ENCODE peak calls at places on chromosomes 16 and 17, in nine cellular contexts. V is A549, I is esophagus squamous epithelium, L is stomach, Y is GM12891, T is HCT116, A is right lobe of liver, Q is body of pancreas, R is Peyer's patch. C is an unnamed sample.

GRCh38 chr16:21628196-21628726 is 24.1 kb downstream of the IGSF6 start:
- DNase-seq in L (no peak), Q (no peak), T (no peak), Y (no peak), I (no peak), V (no peak), A (no peak), R (no peak), C (no peak)

GRCh38 chr17:31469959-31470358 is 78.5 kb downstream of the RAB11FIP4 start:
- DNase-seq in Q (no peak), L (no peak), V (no peak), Y (no peak), A (no peak), T (no peak), I (no peak), R (no peak), C (no peak)

GRCh38 chr17:32672701-32673100 is 185.9 kb downstream of the CDK5R1 start:
- DNase-seq in I (no peak), Y (no peak), R (no peak), A (no peak), V (no peak), T (no peak), Q (no peak), L (no peak), C (no peak)

GRCh38 chr17:80798595-80799552 is 192.8 kb upstream of the CHMP6 start:
- DNase-seq in V (no peak), Y (no peak), R (no peak), A (no peak), T (no peak), I (no peak), Q (no peak), L (no peak), C (no peak)

GRCh38 chr17:45172541-45173286 is 11.0 kb downstream of the HEXIM2 start:
- DNase-seq in I (no peak), Q (peak), T (peak), Y (no peak), A (peak), L (peak), R (peak), V (peak), C (peak)

GRCh38 chr16:18945233-18945632 is 19.0 kb upstream of the SMG1 start:
- DNase-seq in T (no peak), Y (no peak), I (no peak), L (no peak), V (no peak), Q (no peak), A (no peak), R (no peak), C (no peak)

GRCh38 chr16:86391987-86392386 is 118.3 kb upstream of the FOXF1 start:
- DNase-seq in V (no peak), T (no peak), Y (no peak), I (no peak), L (no peak), A (no peak), R (no peak), Q (no peak), C (no peak)

GRCh38 chr17:77510133-77510796 is 369.5 kb downstream of the SEC14L1 start:
- DNase-seq in V (no peak), Y (no peak), I (no peak), L (no peak), A (no peak), T (no peak), Q (no peak), R (no peak), C (no peak)

GRCh38 chr17:28896884-28897768 is at the start of gene FLOT2:
- DNase-seq in L (peak), Y (no peak), Q (peak), I (no peak), V (peak), T (no peak), R (peak), A (peak), C (peak)

GRCh38 chr17:34519286-34519685 is 60.1 kb upstream of the TMEM132E start:
- DNase-seq in L (no peak), Y (no peak), I (no peak), V (peak), Q (no peak), A (no peak), R (no peak), T (no peak), C (no peak)

GRCh38 chr16:48498761-48499600 is 111.0 kb downstream of the N4BP1 start:
- DNase-seq in Y (no peak), I (no peak), Q (peak), T (no peak), V (peak), A (peak), L (no peak), R (no peak), C (no peak)

GRCh38 chr17:80191720-80192265 is 22.0 kb downstream of the CARD14 start:
- DNase-seq in Y (no peak), V (no peak), I (no peak), Q (no peak), T (no peak), R (no peak), L (no peak), A (no peak), C (no peak)

GRCh38 chr16:84751947-84752346 is 52.1 kb downstream of the USP10 start:
- DNase-seq in V (no peak), Y (no peak), L (no peak), R (no peak), A (no peak), Q (no peak), I (no peak), T (no peak), C (no peak)

GRCh38 chr16:27547134-27547533 is 2.6 kb downstream of the GTF3C1 start:
- DNase-seq in R (no peak), V (no peak), Q (peak), A (no peak), T (no peak), L (no peak), Y (no peak), I (no peak), C (peak)

GRCh38 chr17:50020841-50021599 is 26.0 kb upstream of the DLX3 start:
- DNase-seq in V (no peak), A (no peak), R (no peak), Y (no peak), T (no peak), Q (no peak), L (no peak), I (no peak), C (no peak)

GRCh38 chr16:67311607-67312449 is 14.7 kb downstream of the KCTD19 start:
- DNase-seq in Q (no peak), T (peak), L (no peak), V (peak), R (no peak), A (no peak), Y (no peak), I (no peak), C (peak)

GRCh38 chr17:43312011-43312410 is 78.2 kb upstream of the RNU2-1 start:
- DNase-seq in V (no peak), A (no peak), L (no peak), Q (no peak), R (peak), T (no peak), Y (no peak), I (no peak), C (no peak)

GRCh38 chr17:61314368-61315078 is 85.1 kb upstream of the TBX2 start:
- DNase-seq in A (no peak), Q (no peak), L (peak), V (no peak), Y (no peak), I (no peak), T (no peak), R (no peak), C (no peak)

GRCh38 chr16:67962135-67962534 is 6.3 kb downstream of the SLC12A4 start:
- DNase-seq in Y (no peak), L (no peak), V (no peak), R (no peak), T (no peak), I (no peak), A (no peak), Q (no peak), C (no peak)

GRCh38 chr17:57032343-57032742 is 52.7 kb upstream of the AKAP1 start:
- DNase-seq in Q (peak), V (no peak), A (no peak), Y (no peak), I (no peak), L (peak), R (no peak), T (no peak), C (no peak)

GRCh38 chr16:74936902-74937560 is 47.9 kb downstream of the WDR59 start:
- DNase-seq in R (no peak), A (no peak), Q (no peak), V (peak), T (no peak), Y (peak), L (no peak), I (no peak), C (peak)

GRCh38 chr16:69762843-69763556 is 868 bp downstream of the WWP2 start:
- DNase-seq in Q (no peak), T (no peak), R (no peak), Y (no peak), L (no peak), A (no peak), I (no peak), V (peak), C (no peak)

GRCh38 chr16:69767459-69768229 is 5.5 kb downstream of the WWP2 start:
- DNase-seq in V (no peak), R (no peak), A (no peak), Q (no peak), Y (no peak), I (no peak), T (no peak), L (no peak), C (no peak)

GRCh38 chr16:69756705-69757104 is 2.0 kb upstream of the NOB1 start:
- DNase-seq in V (no peak), Y (no peak), R (no peak), L (no peak), Q (no peak), I (no peak), A (no peak), T (no peak), C (no peak)

GRCh38 chr16:69763557-69763942 is 1.4 kb downstream of the WWP2 start:
- DNase-seq in T (no peak), I (no peak), Q (peak), A (no peak), Y (no peak), R (no peak), V (no peak), L (no peak), C (no peak)

DNA sequence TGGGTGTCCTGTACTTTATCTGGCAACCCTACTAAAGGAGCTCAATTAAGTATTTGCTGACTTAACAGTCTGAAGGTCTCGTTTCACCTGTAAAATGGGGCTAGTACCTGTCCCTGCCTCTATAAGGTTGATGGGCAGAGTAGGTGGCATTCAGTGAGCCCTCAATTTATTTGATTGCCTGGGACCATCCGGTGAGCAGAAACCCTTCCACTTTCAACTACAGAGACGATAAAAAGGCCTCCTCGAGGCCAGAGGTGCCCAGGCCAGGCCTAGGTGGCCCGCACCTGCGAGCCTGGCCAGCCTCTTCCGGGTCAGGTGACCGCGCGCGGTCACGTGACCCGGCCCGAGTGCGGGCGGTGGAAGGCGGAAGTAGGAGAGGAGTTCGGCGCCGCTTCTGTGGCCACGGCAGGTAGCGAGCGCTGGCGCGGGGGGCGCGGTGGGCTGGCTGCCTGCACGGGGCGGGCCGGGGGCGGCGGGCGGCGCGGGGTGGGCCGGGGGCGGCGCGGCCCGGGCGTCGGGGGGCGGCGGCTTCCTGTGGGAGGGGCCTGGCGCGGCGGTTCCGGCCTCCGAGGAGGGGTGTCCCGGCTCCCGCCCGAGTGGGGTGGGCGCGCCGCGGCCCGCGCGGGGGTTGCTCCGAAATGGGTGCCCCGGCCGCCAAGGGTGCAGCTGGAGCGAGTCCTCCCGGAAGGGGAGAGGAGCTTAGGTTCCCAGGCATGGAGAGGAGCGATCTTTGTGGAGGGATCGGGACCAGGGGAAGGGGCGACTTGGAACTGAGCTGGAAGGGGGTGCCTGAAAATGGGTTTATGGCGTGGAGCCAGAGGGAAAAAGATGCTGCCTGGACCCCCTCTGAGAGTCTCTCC is at the start of gene WWP2:
- DNase-seq in L (peak), I (no peak), T (peak), Q (peak), V (peak), Y (peak), R (peak), A (peak), C (peak)
- TF ChIP-seq POLR2A in L (no peak), I (peak), T (no peak), Q (peak), V (peak), Y (peak), R (peak), A (peak), C (peak)

GRCh38 chr17:14312522-14312921 is 11.6 kb downstream of the HS3ST3B1 start:
- DNase-seq in L (no peak), V (no peak), Q (no peak), R (no peak), Y (no peak), T (no peak), I (no peak), A (no peak), C (no peak)
- TF ChIP-seq POLR2A in L (no peak), V (no peak), Q (no peak), R (no peak), Y (no peak), T (no peak), I (no peak), A (no peak), C (no peak)

GRCh38 chr17:16442594-16443389 is 27.4 kb downstream of the TRPV2 start:
- DNase-seq in V (no peak), R (no peak), I (no peak), L (no peak), Y (no peak), T (no peak), Q (no peak), A (no peak), C (no peak)

GRCh38 chr17:16443390-16444257 is 28.3 kb downstream of the TRPV2 start:
- DNase-seq in R (no peak), L (no peak), T (no peak), Q (no peak), I (no peak), V (no peak), A (no peak), Y (no peak), C (no peak)

GRCh38 chr17:16446338-16446983 is 31.1 kb downstream of the TRPV2 start:
- DNase-seq in Q (no peak), R (no peak), T (no peak), L (no peak), I (no peak), A (no peak), Y (no peak), V (peak), C (no peak)

GRCh38 chr17:16442141-16442540 is 26.8 kb downstream of the TRPV2 start:
- DNase-seq in T (no peak), Q (no peak), L (no peak), I (no peak), Y (no peak), A (no peak), V (no peak), R (no peak), C (no peak)

DNA sequence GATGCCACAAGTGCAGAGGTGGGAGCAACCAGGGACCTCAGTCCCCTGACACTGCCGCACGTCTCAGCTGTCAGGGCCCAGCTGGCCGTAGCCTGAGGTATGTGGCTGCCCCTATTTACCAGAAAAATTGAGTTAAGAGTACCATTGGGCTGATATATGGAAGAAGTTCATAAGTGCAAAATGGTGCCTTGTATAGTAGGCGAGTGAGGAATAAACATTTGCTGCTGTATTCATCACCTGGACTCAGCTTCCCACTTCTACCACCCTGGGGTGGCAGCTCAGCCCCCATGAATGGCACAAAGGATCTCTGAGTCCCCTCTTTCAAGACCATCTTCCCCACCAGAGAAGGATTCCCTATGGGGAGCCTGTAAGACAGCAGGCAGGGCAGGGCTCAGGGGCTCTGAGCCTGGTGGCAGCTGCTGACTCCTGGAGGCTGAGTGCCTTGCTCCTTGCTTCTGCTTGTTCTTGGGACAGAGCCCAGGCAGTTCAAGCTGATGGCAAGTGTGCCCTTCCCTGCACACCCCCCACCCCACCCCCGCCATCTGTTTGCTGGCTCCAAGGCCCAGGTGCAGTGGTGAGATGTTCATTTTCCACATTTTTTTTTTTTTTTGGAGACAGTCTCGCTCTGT is 29.0 kb downstream of the TRPV2 start:
- DNase-seq in A (no peak), T (no peak), Y (no peak), V (peak), L (peak), R (no peak), I (no peak), Q (peak), C (no peak)
- TF ChIP-seq POLR2A in A (no peak), T (no peak), Y (no peak), V (no peak), L (no peak), R (no peak), I (no peak), Q (no peak), C (no peak)

GRCh38 chr17:1076299-1076981 is 79.5 kb downstream of the TIMM22 start:
- DNase-seq in T (no peak), I (no peak), V (no peak), A (no peak), R (no peak), Y (no peak), Q (no peak), L (no peak), C (no peak)
- TF ChIP-seq POLR2A in T (no peak), I (no peak), V (no peak), A (no peak), R (no peak), Y (no peak), Q (no peak), L (no peak), C (no peak)

GRCh38 chr17:35540589-35541404 is 3.3 kb upstream of the SLFN12L start:
- DNase-seq in I (peak), R (peak), T (no peak), Q (no peak), L (peak), V (no peak), Y (no peak), A (peak), C (peak)
- TF ChIP-seq POLR2A in I (no peak), R (no peak), T (no peak), Q (no peak), L (no peak), V (no peak), Y (no peak), A (peak), C (no peak)

GRCh38 chr16:3695610-3696369 is 21.5 kb downstream of the TRAP1 start:
- DNase-seq in Q (peak), Y (no peak), T (no peak), V (no peak), I (no peak), R (no peak), A (peak), L (peak), C (no peak)

GRCh38 chr16:3696425-3697218 is 20.7 kb downstream of the TRAP1 start:
- DNase-seq in I (no peak), T (no peak), A (no peak), V (peak), L (peak), Y (no peak), Q (no peak), R (no peak), C (no peak)

GRCh38 chr16:3702082-3702481 is 15.2 kb downstream of the TRAP1 start:
- DNase-seq in Y (no peak), R (no peak), I (no peak), V (no peak), T (no peak), L (no peak), A (no peak), Q (no peak), C (no peak)

GRCh38 chr16:3698941-3699340 is 18.4 kb downstream of the TRAP1 start:
- DNase-seq in R (no peak), V (no peak), L (no peak), Y (no peak), A (no peak), Q (no peak), I (no peak), T (no peak), C (no peak)
- TF ChIP-seq POLR2A in R (no peak), V (no peak), L (no peak), Y (no peak), A (no peak), Q (no peak), I (no peak), T (no peak), C (no peak)

GRCh38 chr16:28823719-28824547 is 1.1 kb downstream of the ATXN2L start:
- DNase-seq in T (peak), I (peak), Y (peak), A (peak), R (peak), L (peak), Q (peak), V (peak), C (peak)
- TF ChIP-seq POLR2A in T (peak), I (peak), Y (no peak), A (peak), R (peak), L (no peak), Q (peak), V (peak), C (peak)

GRCh38 chr17:42276359-42276608 is at the start of gene STAT5B:
- DNase-seq in A (peak), I (no peak), Q (peak), L (peak), T (no peak), Y (peak), V (peak), R (peak), C (peak)
- TF ChIP-seq POLR2A in A (peak), I (peak), Q (peak), L (no peak), T (peak), Y (no peak), V (peak), R (no peak), C (peak)

GRCh38 chr16:30923554-30924085 is at the start of gene FBXL19:
- DNase-seq in Y (peak), R (peak), Q (peak), I (no peak), V (no peak), A (peak), T (no peak), L (no peak), C (no peak)
- TF ChIP-seq POLR2A in Y (no peak), R (no peak), Q (no peak), I (no peak), V (peak), A (no peak), T (peak), L (no peak), C (peak)

C was measured in H54.